ENCODE peak calls at places on chromosome 6, in six cellular contexts. U, L, E, F, K and S are unnamed samples.

GRCh38 chr6:33967966-33968724 is 164.3 kb upstream of the MLN start:
- DNase-seq in E (no peak), K (peak; percentile 29), L (peak; percentile 37), F (no peak), U (no peak), S (peak; percentile 67)

GRCh38 chr6:43172127-43173007 is 1.3 kb downstream of the SRF start:
- DNase-seq in K (peak; percentile 67), E (peak; percentile 46), U (peak; percentile 61), L (peak; percentile 62), F (peak; percentile 43), S (peak; percentile 58)

GRCh38 chr6:151240861-151241642 is 1.3 kb downstream of the AKAP12 start:
- DNase-seq in L (peak; percentile 28), F (no peak), U (peak; percentile 62), E (peak; percentile 50), K (peak; percentile 72), S (peak; percentile 75)

GRCh38 chr6:34457747-34458462 is 8.0 kb upstream of the PACSIN1 start:
- DNase-seq in K (no peak), U (no peak), E (no peak), F (no peak), L (no peak), S (no peak)

GRCh38 chr6:52839124-52840055 is 1.2 kb downstream of the GSTA5 start:
- DNase-seq in K (peak; percentile 72), F (peak; percentile 39), E (no peak), U (no peak), L (peak; percentile 72), S (peak; percentile 56)

GRCh38 chr6:4372866-4373265 is 237.5 kb upstream of the ECI2 start:
- DNase-seq in L (no peak), U (no peak), F (no peak), K (no peak), E (no peak), S (no peak)

GRCh38 chr6:151620179-151620578 is 126.4 kb downstream of the CCDC170 start:
- DNase-seq in E (no peak), K (no peak), L (no peak), U (no peak), F (no peak), S (no peak)

GRCh38 chr6:97094376-97094775 is 169.8 kb downstream of the KLHL32 start:
- DNase-seq in U (no peak), E (no peak), L (no peak), K (no peak), F (no peak), S (no peak)

GRCh38 chr6:44784195-44784594 is 396.7 kb downstream of the CDC5L start:
- DNase-seq in L (no peak), F (no peak), U (no peak), K (no peak), E (no peak), S (no peak)

GRCh38 chr6:136728976-136729515 is 63.2 kb downstream of the MAP3K5 start:
- DNase-seq in F (no peak), U (no peak), E (no peak), K (no peak), L (no peak), S (no peak)

GRCh38 chr6:154479388-154480143 is 30.9 kb downstream of the CNKSR3 start:
- DNase-seq in E (no peak), K (peak; percentile 53), F (no peak), L (no peak), U (no peak), S (no peak)
- H3K4me3 ChIP-seq in E (peak overlapping the region; percentile 4), K (peak overlapping the region; percentile 61), F (no peak overlapping the region), L (no peak overlapping the region), U (no peak overlapping the region), S (no peak overlapping the region)

DNA sequence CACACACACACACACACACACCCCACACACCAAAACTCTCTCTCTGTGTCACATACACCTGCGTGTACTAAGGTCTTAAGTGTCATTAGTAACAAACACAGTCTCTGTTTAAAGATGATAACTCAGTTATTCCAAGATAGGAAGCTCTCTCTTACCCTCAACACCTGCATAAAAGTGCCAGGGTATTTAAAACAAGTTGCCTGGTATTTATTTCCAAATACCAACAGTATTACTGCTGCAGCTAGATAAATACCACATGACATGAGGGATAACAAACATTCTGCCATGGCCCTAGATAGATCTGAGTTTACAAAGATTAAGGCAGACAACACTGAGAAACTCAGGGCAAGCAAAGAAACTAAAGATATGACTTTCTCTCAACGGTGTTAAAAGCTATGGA is 118.5 kb downstream of the SIM1 start:
- DNase-seq in U (no peak), K (peak; percentile 26), F (no peak), L (no peak), E (no peak), S (no peak)
- H3K27ac ChIP-seq in U (no peak overlapping the region), K (peak overlapping the region; percentile 75), F (no peak overlapping the region), L (no peak overlapping the region), E (peak overlapping the region; percentile 40), S (no peak overlapping the region)

GRCh38 chr6:131372535-131372934 is 200.5 kb upstream of the ARG1 start:
- DNase-seq in E (no peak), F (no peak), L (no peak), K (peak; percentile 81), U (no peak), S (no peak)

GRCh38 chr6:131367206-131367873 is 205.7 kb upstream of the ARG1 start:
- DNase-seq in F (no peak), E (no peak), L (peak; percentile 55), K (no peak), U (no peak), S (no peak)

GRCh38 chr6:131362696-131363095 is 210.3 kb upstream of the ARG1 start:
- DNase-seq in L (no peak), K (peak; percentile 63), U (no peak), E (no peak), F (no peak), S (no peak)

GRCh38 chr6:131366223-131366622 is 206.8 kb upstream of the ARG1 start:
- DNase-seq in F (no peak), U (no peak), E (no peak), L (no peak), K (no peak), S (no peak)

GRCh38 chr6:131368077-131368911 is 204.7 kb upstream of the ARG1 start:
- DNase-seq in L (peak; percentile 76), E (peak; percentile 61), U (peak; percentile 13), F (no peak), K (peak; percentile 76), S (peak; percentile 32)
- H3K4me3 ChIP-seq in L (no peak overlapping the region), E (no peak overlapping the region), U (no peak overlapping the region), F (no peak overlapping the region), K (peak overlapping the region; percentile 13), S (no peak overlapping the region)

GRCh38 chr6:54896302-54896701 is 49.7 kb downstream of the FAM83B start:
- DNase-seq in F (no peak), L (no peak), K (no peak), E (no peak), U (no peak), S (no peak)
- H3K27ac ChIP-seq in F (no peak overlapping the region), L (no peak overlapping the region), K (no peak overlapping the region), E (no peak overlapping the region), U (no peak overlapping the region), S (no peak overlapping the region)